ENCODE peak calls at places on chromosome 17, in six cellular contexts. E is GM12878, A is K562, M is GM12891, F is H1, Q is HepG2. O is an unnamed sample.

GRCh38 chr17:77572851-77573250 is 385.7 kb upstream of the TNRC6C start:
- DNase-seq in E (no peak), A (no peak), M (no peak), F (no peak), Q (no peak), O (no peak)

GRCh38 chr17:80101160-80101945 is at the start of gene GAA:
- DNase-seq in E (peak), A (peak), M (peak), F (peak), Q (peak), O (peak)

GRCh38 chr17:30332057-30332542 is 1.8 kb downstream of the TMIGD1 start:
- DNase-seq in E (peak), A (no peak), M (no peak), F (no peak), Q (peak), O (no peak)

GRCh38 chr17:8123695-8124349 is at the start of gene HES7:
- DNase-seq in E (no peak), A (peak), M (no peak), F (no peak), Q (no peak), O (no peak)

GRCh38 chr17:71667661-71668060 is 453.2 kb upstream of the SOX9 start:
- DNase-seq in E (no peak), A (no peak), M (no peak), F (no peak), Q (no peak), O (no peak)

GRCh38 chr17:8075081-8075480 is 12.4 kb downstream of the ALOX12B start:
- DNase-seq in E (no peak), A (no peak), M (no peak), F (no peak), Q (no peak), O (no peak)

GRCh38 chr17:38861399-38861843 is 7.9 kb upstream of the RPL23 start:
- DNase-seq in E (no peak), A (no peak), M (no peak), F (no peak), Q (peak), O (no peak)

GRCh38 chr17:49989518-49989880 is 5.5 kb downstream of the DLX3 start:
- DNase-seq in E (no peak), A (no peak), M (peak), F (no peak), Q (no peak), O (peak)

GRCh38 chr17:43588121-43588520 is 42.0 kb upstream of the ETV4 start:
- DNase-seq in E (no peak), A (no peak), M (no peak), F (no peak), Q (no peak), O (no peak)

GRCh38 chr17:33387406-33387805 is 94.3 kb upstream of the ASIC2 start:
- DNase-seq in E (no peak), A (no peak), M (no peak), F (no peak), Q (no peak), O (no peak)

GRCh38 chr17:33241390-33241789 is 51.7 kb downstream of the ASIC2 start:
- DNase-seq in E (no peak), A (no peak), M (no peak), F (no peak), Q (no peak), O (no peak)

GRCh38 chr17:79089720-79090502 is 15.3 kb downstream of the ENGASE start:
- DNase-seq in E (no peak), A (no peak), M (no peak), F (no peak), Q (no peak), O (no peak)

GRCh38 chr17:68591583-68591982 is 9.6 kb downstream of the FAM20A start:
- DNase-seq in E (no peak), A (peak), M (no peak), F (no peak), Q (no peak), O (no peak)

GRCh38 chr17:30812218-30813177 is 12.0 kb downstream of the CRLF3 start:
- DNase-seq in E (no peak), A (no peak), M (no peak), F (no peak), Q (no peak), O (no peak)

GRCh38 chr17:79469646-79470045 is 141.2 kb downstream of the RBFOX3 start:
- DNase-seq in E (no peak), A (no peak), M (no peak), F (no peak), Q (no peak), O (no peak)

GRCh38 chr17:34443832-34444469 is 80.9 kb upstream of the CCL1 start:
- DNase-seq in E (no peak), A (peak), M (no peak), F (no peak), Q (peak), O (no peak)

GRCh38 chr17:77700165-77700881 is 258.2 kb upstream of the TNRC6C start:
- DNase-seq in E (no peak), A (no peak), M (no peak), F (no peak), Q (no peak), O (no peak)

GRCh38 chr17:38921756-38922411 is 3.5 kb upstream of the LASP1NB start:
- DNase-seq in E (no peak), A (no peak), M (no peak), F (no peak), Q (no peak), O (no peak)

GRCh38 chr17:50550661-50551432 is 3.9 kb downstream of the SPATA20 start:
- DNase-seq in E (no peak), A (peak), M (no peak), F (peak), Q (peak), O (no peak)

GRCh38 chr17:47205419-47205963 is 3.7 kb upstream of the MYL4 start:
- DNase-seq in E (peak), A (no peak), M (no peak), F (no peak), Q (no peak), O (no peak)

GRCh38 chr17:72506773-72507172 is 386.0 kb downstream of the SOX9 start:
- DNase-seq in E (no peak), A (no peak), M (no peak), F (no peak), Q (no peak), O (no peak)

GRCh38 chr17:78053777-78054468 is 74.6 kb downstream of the TMC6 start:
- DNase-seq in E (no peak), A (no peak), M (no peak), F (no peak), Q (no peak), O (no peak)

GRCh38 chr17:77479817-77480508 is 339.2 kb downstream of the SEC14L1 start:
- DNase-seq in E (no peak), A (no peak), M (no peak), F (no peak), Q (no peak), O (no peak)

GRCh38 chr17:8481089-8481488 is 45.4 kb downstream of the NDEL1 start:
- DNase-seq in E (no peak), A (no peak), M (no peak), F (no peak), Q (no peak), O (no peak)

GRCh38 chr17:62761884-62762283 is 46.2 kb downstream of the MARCHF10 start:
- DNase-seq in E (no peak), A (no peak), M (no peak), F (peak), Q (no peak), O (no peak)

GRCh38 chr17:336110-337021 is 16.2 kb downstream of the RPH3AL start:
- DNase-seq in E (no peak), A (no peak), M (no peak), F (no peak), Q (no peak), O (no peak)

GRCh38 chr17:64083093-64083492 is 46.9 kb downstream of the ERN1 start:
- DNase-seq in E (no peak), A (no peak), M (no peak), F (no peak), Q (no peak), O (no peak)

GRCh38 chr17:46887717-46888116 is 35.2 kb upstream of the GOSR2 start:
- DNase-seq in E (no peak), A (peak), M (no peak), F (no peak), Q (no peak), O (no peak)

GRCh38 chr17:77832180-77832560 is 126.3 kb upstream of the TNRC6C start:
- DNase-seq in E (no peak), A (no peak), M (no peak), F (no peak), Q (no peak), O (no peak)

GRCh38 chr17:83178533-83179201 is 99.3 kb downstream of the METRNL start:
- DNase-seq in E (no peak), A (no peak), M (no peak), F (no peak), Q (no peak), O (no peak)

GRCh38 chr17:31373150-31374082 is 18.1 kb upstream of the RAB11FIP4 start:
- DNase-seq in E (peak), A (peak), M (no peak), F (no peak), Q (peak), O (no peak)

DNA sequence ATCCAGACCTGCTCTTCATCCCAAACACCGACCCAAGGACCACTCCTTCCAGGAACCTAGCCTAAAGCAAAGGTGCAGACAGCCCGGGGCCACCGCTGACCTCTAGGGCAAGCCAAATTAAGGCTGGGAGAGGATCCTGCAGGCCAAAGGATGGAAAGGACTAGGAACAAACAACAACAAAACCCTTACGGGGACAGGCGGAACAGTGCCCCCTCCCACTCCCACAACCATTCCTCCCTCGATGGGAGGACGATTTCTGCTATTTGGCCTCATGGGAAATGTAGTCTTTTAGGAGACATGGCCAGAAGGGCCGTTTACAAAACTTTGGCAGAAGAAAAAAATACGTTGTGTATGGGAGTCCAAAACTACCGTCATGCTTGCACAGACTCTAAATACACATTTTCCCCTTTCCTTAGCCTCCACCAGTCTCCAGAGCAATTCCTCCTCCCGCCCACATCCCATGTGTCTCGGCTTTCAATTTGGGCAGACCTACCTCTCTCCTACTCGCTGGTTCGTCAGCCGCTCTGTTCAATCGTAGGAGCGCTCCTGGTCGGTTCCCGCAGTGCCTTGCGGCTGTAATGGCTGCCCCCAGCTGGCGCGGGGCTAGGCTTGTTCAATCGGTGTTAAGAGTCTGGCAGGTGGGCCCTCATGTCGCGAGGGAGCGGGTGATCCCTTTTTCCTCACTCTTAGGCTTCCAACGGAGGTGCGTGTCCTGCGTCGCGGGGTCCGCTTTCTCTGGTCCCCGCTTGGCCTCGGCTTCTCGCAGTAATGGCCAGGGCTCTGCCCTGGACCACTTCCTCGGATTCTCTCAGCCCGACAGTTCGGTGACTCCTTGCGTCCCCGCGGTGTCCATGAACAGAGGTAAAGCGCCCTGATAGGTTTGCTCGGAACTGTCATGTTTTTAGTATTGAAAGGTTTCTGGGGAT is at the start of gene ERAL1:
- DNase-seq in E (peak), A (peak), M (peak), F (no peak), Q (peak), O (peak)
- TF ChIP-seq POLR2A in E (peak), A (peak), M (peak), F (peak), Q (peak), O (peak)

GRCh38 chr17:70168979-70169706 is at the start of gene KCNJ2:
- DNase-seq in E (no peak), A (peak), M (peak), F (peak), Q (peak), O (peak)

GRCh38 chr17:70169707-70170597 is 620 bp downstream of the KCNJ2 start:
- DNase-seq in E (no peak), A (no peak), M (no peak), F (no peak), Q (no peak), O (no peak)

GRCh38 chr17:70172449-70172848 is 3.1 kb downstream of the KCNJ2 start:
- DNase-seq in E (no peak), A (no peak), M (no peak), F (no peak), Q (no peak), O (no peak)

GRCh38 chr17:70172921-70173320 is 3.6 kb downstream of the KCNJ2 start:
- DNase-seq in E (no peak), A (no peak), M (no peak), F (no peak), Q (no peak), O (no peak)

GRCh38 chr17:70171159-70171558 is 1.8 kb downstream of the KCNJ2 start:
- DNase-seq in E (no peak), A (no peak), M (no peak), F (no peak), Q (no peak), O (no peak)
- TF ChIP-seq TAF1 in E (no peak), A (no peak), M (no peak), F (no peak), Q (no peak), O (no peak)

GRCh38 chr17:81309140-81309858 is 14.2 kb upstream of the SLC38A10 start:
- DNase-seq in E (no peak), A (peak), M (no peak), F (no peak), Q (peak), O (no peak)
- TF ChIP-seq POLR2A in E (no peak), A (peak), M (no peak), F (no peak), Q (no peak), O (no peak)

DNA sequence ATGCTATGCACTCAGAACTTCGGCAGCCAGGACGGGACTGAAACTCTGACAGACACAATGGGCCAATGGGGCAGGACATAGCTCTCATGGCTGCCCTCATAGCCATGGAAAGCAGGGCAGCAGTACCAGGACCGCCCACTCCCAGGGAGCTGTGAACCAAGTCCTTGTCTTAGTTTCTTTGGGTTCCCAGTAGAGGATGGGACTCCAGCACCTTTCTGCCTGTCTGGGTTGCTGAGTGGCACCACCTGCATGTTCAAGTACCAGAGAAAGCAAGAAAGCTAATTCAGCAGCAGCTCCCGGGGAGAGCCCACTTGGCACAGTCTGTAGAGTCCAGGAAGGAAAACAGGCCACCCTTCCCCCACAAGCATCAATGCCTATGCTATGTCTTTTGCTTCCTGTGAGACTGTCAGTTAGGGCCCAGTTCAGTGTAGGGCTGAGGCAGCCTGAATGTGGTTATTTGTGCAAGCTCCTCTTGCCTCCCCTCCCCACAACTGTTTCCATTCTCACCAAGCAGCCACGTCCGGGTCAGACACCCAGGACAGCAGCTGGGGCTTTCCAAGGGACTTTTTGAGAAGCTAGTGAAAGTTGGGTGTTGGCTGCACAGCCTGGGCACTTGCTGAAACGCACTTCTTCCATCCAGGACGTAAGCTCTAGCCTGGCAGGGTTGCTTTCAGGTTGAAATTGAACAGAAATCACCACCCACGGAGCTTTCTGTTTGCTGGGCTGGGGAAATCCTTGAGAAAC is 7.8 kb downstream of the SUPT4H1 start:
- DNase-seq in E (peak), A (no peak), M (peak), F (no peak), Q (no peak), O (peak)
- TF ChIP-seq TAF1 in E (peak), A (no peak), M (peak), F (no peak), Q (no peak), O (peak)

GRCh38 chr17:45149037-45149668 is 878 bp downstream of the HEXIM1 start:
- DNase-seq in E (no peak), A (peak), M (peak), F (no peak), Q (peak), O (peak)
- TF ChIP-seq POLR2A in E (no peak), A (no peak), M (no peak), F (no peak), Q (peak), O (peak)

GRCh38 chr17:5424909-5425308 is 4.9 kb downstream of the RPAIN start:
- DNase-seq in E (no peak), A (no peak), M (no peak), F (no peak), Q (no peak), O (no peak)

GRCh38 chr17:5425826-5426225 is 5.8 kb downstream of the RPAIN start:
- DNase-seq in E (no peak), A (no peak), M (no peak), F (no peak), Q (no peak), O (no peak)

GRCh38 chr17:5419356-5419958 is at the start of gene NUP88:
- DNase-seq in E (peak), A (peak), M (peak), F (peak), Q (peak), O (peak)

GRCh38 chr17:5419959-5420653 is at the start of gene RPAIN:
- DNase-seq in E (no peak), A (peak), M (peak), F (peak), Q (peak), O (peak)

GRCh38 chr17:5422505-5422904 is 2.5 kb downstream of the RPAIN start:
- DNase-seq in E (no peak), A (no peak), M (no peak), F (no peak), Q (peak), O (no peak)
- TF ChIP-seq TAF1 in E (no peak), A (no peak), M (no peak), F (no peak), Q (no peak), O (no peak)

GRCh38 chr17:75407655-75408352 is 2.3 kb upstream of the GRB2 start:
- DNase-seq in E (no peak), A (no peak), M (no peak), F (no peak), Q (no peak), O (no peak)

GRCh38 chr17:75406222-75406615 is 741 bp upstream of the GRB2 start:
- DNase-seq in E (no peak), A (no peak), M (no peak), F (no peak), Q (no peak), O (no peak)

GRCh38 chr17:75404223-75404738 is 1.2 kb downstream of the GRB2 start:
- DNase-seq in E (no peak), A (peak), M (no peak), F (no peak), Q (peak), O (no peak)

GRCh38 chr17:75404739-75405364 is 626 bp downstream of the GRB2 start:
- DNase-seq in E (no peak), A (no peak), M (no peak), F (no peak), Q (no peak), O (no peak)

DNA sequence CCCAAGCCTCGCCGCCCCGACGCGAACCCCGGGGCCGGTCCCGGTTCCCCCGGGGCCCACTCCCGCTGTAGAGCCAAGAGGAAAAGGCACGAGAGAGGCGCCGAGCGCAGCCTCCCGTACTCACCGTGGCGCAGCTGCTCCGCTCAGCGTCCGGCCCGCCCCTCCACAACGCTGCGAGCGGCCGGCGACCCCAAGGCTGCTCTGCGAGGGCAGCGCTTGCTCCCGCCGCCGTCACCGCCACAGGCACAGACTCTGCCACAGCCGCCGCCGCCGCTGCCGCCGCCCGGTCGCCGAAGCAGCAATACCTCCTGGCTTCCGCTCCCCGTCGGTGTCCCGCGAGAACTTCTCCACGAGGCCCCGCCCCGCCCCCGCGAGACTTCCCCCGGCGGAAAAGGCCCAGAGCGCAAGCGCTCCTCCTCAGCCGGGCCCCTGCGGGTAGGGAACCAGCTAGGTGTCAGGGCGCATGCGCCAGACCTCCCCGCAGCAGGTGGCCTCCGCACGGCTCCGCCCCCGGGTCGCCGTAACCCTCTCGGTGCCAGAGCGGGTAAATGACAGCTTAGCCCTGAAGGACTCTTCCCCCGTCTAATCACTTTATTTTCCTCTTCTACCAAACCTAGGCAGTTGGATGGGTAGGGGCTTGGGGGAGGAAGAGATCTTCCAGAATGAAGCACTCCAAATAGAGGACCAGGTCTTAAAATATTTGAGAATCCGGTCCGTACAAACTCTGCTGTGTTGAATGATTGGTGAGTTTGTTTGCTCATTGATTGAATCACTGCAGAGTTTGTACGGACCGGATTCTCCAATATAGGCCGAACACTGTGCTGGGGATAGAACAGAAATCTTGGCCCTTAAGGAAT is at the start of gene GRB2:
- DNase-seq in E (peak), A (peak), M (peak), F (peak), Q (peak), O (peak)
- TF ChIP-seq POLR2A in E (peak), A (peak), M (peak), F (peak), Q (peak), O (peak)

GRCh38 chr17:2227025-2227699 is 76.4 kb downstream of the SMG6 start:
- DNase-seq in E (no peak), A (no peak), M (no peak), F (no peak), Q (no peak), O (no peak)

GRCh38 chr17:2222901-2223616 is 80.5 kb downstream of the SMG6 start:
- DNase-seq in E (peak), A (no peak), M (no peak), F (no peak), Q (no peak), O (no peak)

GRCh38 chr17:2218426-2218825 is 85.2 kb downstream of the SMG6 start:
- DNase-seq in E (no peak), A (no peak), M (no peak), F (no peak), Q (no peak), O (no peak)

GRCh38 chr17:2223617-2223927 is 80.0 kb downstream of the SMG6 start:
- DNase-seq in E (no peak), A (no peak), M (no peak), F (no peak), Q (peak), O (no peak)

GRCh38 chr17:2222301-2222700 is 81.3 kb downstream of the SMG6 start:
- DNase-seq in E (no peak), A (no peak), M (no peak), F (no peak), Q (no peak), O (no peak)
- TF ChIP-seq TAF1 in E (no peak), A (no peak), M (no peak), F (no peak), Q (no peak), O (no peak)

O was measured in GM12892.